ENCODE peak calls at places on chromosomes 6 and 20, in eight cellular contexts. One of them, this sample, is unnamed.

GRCh38 chr6:11366183-11366933 is 133.9 kb upstream of the NEDD9 start:
- ATAC-seq in HepG2: no peak
- ATAC-seq in K562: no peak
- ATAC-seq in upper lobe of left lung: peak; percentile 34
- ATAC-seq in Panc1: no peak
- ATAC-seq in GM23338: no peak
- ATAC-seq in GM12878: peak; percentile 86
- ATAC-seq in HCT116: no peak
- ATAC-seq in this sample: no peak

GRCh38 chr20:39009348-39009747 is 47.2 kb downstream of the DHX35 start:
- ATAC-seq in Panc1: no peak
- ATAC-seq in GM12878: no peak
- ATAC-seq in K562: no peak
- ATAC-seq in upper lobe of left lung: no peak
- ATAC-seq in HCT116: no peak
- ATAC-seq in GM23338: no peak
- ATAC-seq in HepG2: no peak
- ATAC-seq in this sample: no peak

GRCh38 chr6:71510057-71510713 is 221.6 kb downstream of the OGFRL1 start:
- ATAC-seq in upper lobe of left lung: peak; percentile 87
- ATAC-seq in GM12878: peak; percentile 77
- ATAC-seq in HCT116: peak; percentile 57
- ATAC-seq in GM23338: peak; percentile 83
- ATAC-seq in K562: no peak
- ATAC-seq in HepG2: no peak
- ATAC-seq in Panc1: peak; percentile 93
- ATAC-seq in this sample: peak; percentile 76

GRCh38 chr6:156131221-156131903 is 645.8 kb upstream of the ARID1B start:
- ATAC-seq in HCT116: no peak
- ATAC-seq in HepG2: no peak
- ATAC-seq in upper lobe of left lung: peak; percentile 74
- ATAC-seq in GM23338: no peak
- ATAC-seq in Panc1: no peak
- ATAC-seq in GM12878: peak; percentile 67
- ATAC-seq in K562: no peak
- ATAC-seq in this sample: peak; percentile 76

GRCh38 chr6:137967689-137968467 is 100.8 kb downstream of the TNFAIP3 start:
- ATAC-seq in GM12878: no peak
- ATAC-seq in HepG2: no peak
- ATAC-seq in upper lobe of left lung: peak; percentile 53
- ATAC-seq in GM23338: no peak
- ATAC-seq in HCT116: no peak
- ATAC-seq in Panc1: peak; percentile 17
- ATAC-seq in K562: peak; percentile 12
- ATAC-seq in this sample: no peak

GRCh38 chr6:6795396-6795795 is 206.9 kb downstream of the LY86 start:
- ATAC-seq in upper lobe of left lung: no peak
- ATAC-seq in Panc1: no peak
- ATAC-seq in K562: no peak
- ATAC-seq in HCT116: no peak
- ATAC-seq in GM12878: no peak
- ATAC-seq in HepG2: no peak
- ATAC-seq in GM23338: no peak
- ATAC-seq in this sample: no peak

GRCh38 chr6:154399097-154399496 is 42.5 kb upstream of the IPCEF1 start:
- ATAC-seq in HepG2: no peak
- ATAC-seq in upper lobe of left lung: no peak
- ATAC-seq in Panc1: no peak
- ATAC-seq in GM12878: no peak
- ATAC-seq in K562: no peak
- ATAC-seq in GM23338: no peak
- ATAC-seq in HCT116: no peak
- ATAC-seq in this sample: no peak

GRCh38 chr20:44123251-44123650 is 63.7 kb downstream of the JPH2 start:
- ATAC-seq in Panc1: peak; percentile 51
- ATAC-seq in upper lobe of left lung: no peak
- ATAC-seq in GM12878: no peak
- ATAC-seq in GM23338: peak; percentile 54
- ATAC-seq in HCT116: no peak
- ATAC-seq in HepG2: peak; percentile 25
- ATAC-seq in K562: no peak
- ATAC-seq in this sample: no peak

GRCh38 chr6:7175463-7175862 is 67.7 kb downstream of the RREB1 start:
- ATAC-seq in HepG2: no peak
- ATAC-seq in HCT116: no peak
- ATAC-seq in GM12878: no peak
- ATAC-seq in GM23338: peak; percentile 49
- ATAC-seq in K562: no peak
- ATAC-seq in upper lobe of left lung: no peak
- ATAC-seq in Panc1: no peak
- ATAC-seq in this sample: no peak

GRCh38 chr6:47335456-47335855 is 25.8 kb upstream of the TNFRSF21 start:
- ATAC-seq in K562: no peak
- ATAC-seq in HCT116: no peak
- ATAC-seq in GM12878: peak; percentile 84
- ATAC-seq in Panc1: no peak
- ATAC-seq in GM23338: no peak
- ATAC-seq in HepG2: no peak
- ATAC-seq in upper lobe of left lung: peak; percentile 61
- ATAC-seq in this sample: no peak

GRCh38 chr6:42367353-42368011 is 84.2 kb downstream of the TRERF1 start:
- ATAC-seq in upper lobe of left lung: peak; percentile 54
- ATAC-seq in GM12878: peak; percentile 92
- ATAC-seq in K562: peak; percentile 54
- ATAC-seq in HepG2: no peak
- ATAC-seq in GM23338: peak; percentile 37
- ATAC-seq in HCT116: no peak
- ATAC-seq in Panc1: no peak
- ATAC-seq in this sample: no peak

GRCh38 chr20:19850190-19850533 is 92.1 kb downstream of the RIN2 start:
- ATAC-seq in GM23338: peak; percentile 40
- ATAC-seq in K562: no peak
- ATAC-seq in upper lobe of left lung: peak; percentile 56
- ATAC-seq in HepG2: peak; percentile 38
- ATAC-seq in Panc1: no peak
- ATAC-seq in GM12878: no peak
- ATAC-seq in HCT116: no peak
- ATAC-seq in this sample: peak; percentile 70

GRCh38 chr6:90175627-90176538 is 120.8 kb downstream of the BACH2 start:
- ATAC-seq in GM12878: no peak
- ATAC-seq in HCT116: no peak
- ATAC-seq in Panc1: no peak
- ATAC-seq in K562: peak; percentile 42
- ATAC-seq in GM23338: peak; percentile 69
- ATAC-seq in HepG2: no peak
- ATAC-seq in upper lobe of left lung: peak; percentile 55
- ATAC-seq in this sample: no peak

GRCh38 chr20:51563597-51564332 is 21.2 kb upstream of the NFATC2 start:
- ATAC-seq in HCT116: peak; percentile 84
- ATAC-seq in Panc1: peak; percentile 74
- ATAC-seq in GM23338: peak; percentile 69
- ATAC-seq in HepG2: peak; percentile 71
- ATAC-seq in GM12878: peak; percentile 53
- ATAC-seq in upper lobe of left lung: peak; percentile 67
- ATAC-seq in K562: peak; percentile 96
- ATAC-seq in this sample: peak; percentile 36
- TF ChIP-seq POLR2AphosphoS5 in HCT116: no peak
- TF ChIP-seq POLR2AphosphoS5 in Panc1: no peak
- TF ChIP-seq POLR2AphosphoS5 in GM23338: no peak
- TF ChIP-seq POLR2AphosphoS5 in HepG2: no peak
- TF ChIP-seq POLR2AphosphoS5 in GM12878: no peak
- TF ChIP-seq POLR2AphosphoS5 in upper lobe of left lung: no peak
- TF ChIP-seq POLR2AphosphoS5 in K562: no peak
- TF ChIP-seq POLR2AphosphoS5 in this sample: no peak

GRCh38 chr6:33739611-33740010 is 7.1 kb downstream of the IP6K3 start:
- ATAC-seq in GM23338: no peak
- ATAC-seq in upper lobe of left lung: no peak
- ATAC-seq in HepG2: peak; percentile 31
- ATAC-seq in HCT116: no peak
- ATAC-seq in K562: peak; percentile 16
- ATAC-seq in Panc1: no peak
- ATAC-seq in GM12878: no peak
- ATAC-seq in this sample: no peak

GRCh38 chr6:33740204-33740608 is 6.5 kb downstream of the IP6K3 start:
- ATAC-seq in Panc1: no peak
- ATAC-seq in HepG2: peak; percentile 79
- ATAC-seq in HCT116: no peak
- ATAC-seq in upper lobe of left lung: no peak
- ATAC-seq in GM23338: no peak
- ATAC-seq in GM12878: no peak
- ATAC-seq in K562: peak; percentile 78
- ATAC-seq in this sample: no peak

GRCh38 chr6:33737267-33738026 is 9.3 kb downstream of the IP6K3 start:
- ATAC-seq in K562: no peak
- ATAC-seq in HepG2: no peak
- ATAC-seq in upper lobe of left lung: no peak
- ATAC-seq in GM12878: no peak
- ATAC-seq in Panc1: no peak
- ATAC-seq in GM23338: no peak
- ATAC-seq in HCT116: no peak
- ATAC-seq in this sample: no peak

GRCh38 chr6:33738879-33739278 is 7.8 kb downstream of the IP6K3 start:
- ATAC-seq in GM23338: no peak
- ATAC-seq in GM12878: no peak
- ATAC-seq in Panc1: no peak
- ATAC-seq in K562: no peak
- ATAC-seq in upper lobe of left lung: no peak
- ATAC-seq in HepG2: no peak
- ATAC-seq in HCT116: no peak
- ATAC-seq in this sample: no peak

DNA sequence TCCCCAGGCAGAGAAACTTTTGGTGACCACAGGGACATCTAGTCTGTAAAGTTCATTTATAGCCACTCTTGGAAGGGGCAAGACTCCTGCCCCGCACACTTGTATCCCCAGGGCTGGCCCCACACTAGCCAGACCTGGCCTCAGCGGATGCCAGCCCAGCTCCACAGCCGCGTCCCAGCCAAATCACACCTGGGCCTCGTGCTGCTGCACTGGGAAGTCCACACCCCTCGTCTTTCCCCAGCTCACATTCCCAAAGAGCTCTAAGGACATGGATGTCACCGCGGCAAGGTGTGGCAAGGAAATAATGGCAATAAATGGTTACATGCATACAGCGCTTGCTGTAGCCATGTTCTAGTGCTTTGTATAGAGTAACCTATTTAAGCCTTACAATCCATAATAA is 8.6 kb downstream of the IP6K3 start:
- ATAC-seq in K562: no peak
- ATAC-seq in Panc1: no peak
- ATAC-seq in HepG2: no peak
- ATAC-seq in upper lobe of left lung: no peak
- ATAC-seq in GM12878: no peak
- ATAC-seq in GM23338: no peak
- ATAC-seq in HCT116: no peak
- ATAC-seq in this sample: no peak
- H3K4me1 ChIP-seq in K562: peaks cover 12% of the 10 kb centered on the region
- H3K4me1 ChIP-seq in Panc1: no peaks in the 10 kb centered on the region
- H3K4me1 ChIP-seq in HepG2: peaks cover 22% of the 10 kb centered on the region
- H3K4me1 ChIP-seq in upper lobe of left lung: no peaks in the 10 kb centered on the region
- H3K4me1 ChIP-seq in GM12878: no peaks in the 10 kb centered on the region
- H3K4me1 ChIP-seq in GM23338: no peaks in the 10 kb centered on the region
- H3K4me1 ChIP-seq in HCT116: no peaks in the 10 kb centered on the region
- H3K4me1 ChIP-seq in this sample: no peaks in the 10 kb centered on the region

DNA sequence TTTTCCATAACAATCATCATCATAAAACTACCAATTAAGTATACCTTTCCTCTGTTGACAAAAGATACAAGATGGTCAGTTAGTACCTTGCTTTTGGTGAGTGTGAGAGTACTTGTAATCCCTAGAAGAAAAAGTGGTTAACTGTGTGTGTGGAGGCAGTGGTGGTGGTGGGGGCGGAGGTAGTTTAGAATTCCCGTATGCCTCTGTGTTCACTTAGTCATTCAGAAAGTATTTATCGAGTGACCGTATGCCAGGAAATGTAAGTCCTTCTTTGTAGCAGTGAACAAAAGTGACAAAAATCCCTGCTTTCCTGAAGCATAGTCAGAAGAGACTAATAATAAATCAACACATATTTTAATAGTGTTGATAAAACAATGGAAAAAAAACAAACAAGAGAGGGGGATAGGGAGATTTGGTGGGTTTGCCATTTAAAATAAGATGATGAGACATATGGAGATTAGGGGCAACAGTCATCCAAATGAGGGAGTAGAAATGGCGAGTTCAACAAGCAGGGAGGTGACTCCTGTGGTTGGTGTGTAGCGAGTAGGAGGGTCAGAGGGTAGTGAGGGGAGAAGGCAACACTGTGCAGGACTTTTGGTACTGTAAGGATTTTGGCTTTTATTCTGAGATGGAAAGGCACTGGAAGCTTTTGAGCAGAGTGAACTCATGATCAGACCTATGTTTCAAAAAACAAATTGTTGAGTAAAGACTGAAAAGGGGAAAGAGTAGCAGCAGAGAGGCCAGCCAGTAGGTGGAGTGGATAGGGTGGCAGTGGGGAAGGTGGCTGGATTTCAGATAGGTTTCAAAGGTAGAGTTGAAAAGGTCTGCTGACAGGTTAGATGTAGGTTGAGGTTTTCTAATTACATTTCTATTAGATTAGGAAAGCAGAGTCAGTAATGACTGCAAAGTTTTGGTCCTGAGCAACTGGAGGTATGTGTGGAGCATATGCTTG is 40.3 kb upstream of the SIM1 start:
- ATAC-seq in K562: peak; percentile 60
- ATAC-seq in GM12878: peak; percentile 50
- ATAC-seq in GM23338: peak; percentile 59
- ATAC-seq in Panc1: peak; percentile 97
- ATAC-seq in HepG2: peak; percentile 60
- ATAC-seq in HCT116: peak; percentile 90
- ATAC-seq in upper lobe of left lung: peak; percentile 75
- ATAC-seq in this sample: no peak
- TF ChIP-seq POLR2AphosphoS5 in K562: no peak
- TF ChIP-seq POLR2AphosphoS5 in GM12878: no peak
- TF ChIP-seq POLR2AphosphoS5 in GM23338: peak; percentile 10
- TF ChIP-seq POLR2AphosphoS5 in Panc1: no peak
- TF ChIP-seq POLR2AphosphoS5 in HepG2: no peak
- TF ChIP-seq POLR2AphosphoS5 in HCT116: no peak
- TF ChIP-seq POLR2AphosphoS5 in upper lobe of left lung: no peak
- TF ChIP-seq POLR2AphosphoS5 in this sample: no peak

DNA sequence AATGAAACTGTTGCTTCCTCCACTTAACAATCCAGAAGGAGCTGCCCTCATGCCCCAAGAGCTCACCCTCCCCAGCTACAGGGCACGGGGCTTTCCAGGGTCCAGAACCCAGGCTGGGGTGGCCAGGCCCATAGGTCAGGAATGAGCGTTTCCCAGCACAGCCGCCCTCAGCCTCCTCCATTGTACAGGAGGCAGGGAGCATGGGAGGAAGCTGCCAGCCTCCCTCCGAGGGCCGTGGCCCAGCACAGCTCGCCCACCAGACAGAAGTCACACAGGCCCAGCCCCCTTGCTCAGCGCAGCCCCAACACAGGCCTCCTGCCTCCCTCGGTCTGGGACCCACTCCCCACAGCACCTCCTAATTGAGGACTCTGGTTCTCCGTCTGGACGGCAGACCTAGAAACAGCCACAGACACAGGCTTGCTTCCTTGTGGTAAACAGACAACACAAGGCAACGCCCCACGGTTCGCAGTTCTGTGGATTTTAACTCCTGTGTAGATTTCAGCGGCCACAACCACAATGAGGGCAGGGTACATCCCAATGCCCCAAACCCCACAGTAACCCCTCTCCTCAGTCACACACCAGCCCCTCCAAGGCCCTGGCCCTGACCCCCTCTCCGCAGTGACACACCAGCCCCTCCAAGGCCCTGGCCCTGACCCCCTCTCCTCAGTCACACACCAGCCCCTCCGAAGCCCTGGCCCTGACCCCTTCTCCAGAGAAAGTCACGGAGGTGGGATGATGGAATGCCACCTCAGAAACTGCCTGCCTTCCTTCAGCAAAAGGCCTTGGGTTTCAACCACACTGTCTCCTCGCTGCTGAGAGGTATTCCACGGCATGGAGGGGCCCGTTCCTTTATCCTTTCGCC is 173.5 kb downstream of the DLL1 start:
- ATAC-seq in upper lobe of left lung: peak; percentile 23
- ATAC-seq in Panc1: peak; percentile 58
- ATAC-seq in K562: no peak
- ATAC-seq in HCT116: no peak
- ATAC-seq in HepG2: peak; percentile 51
- ATAC-seq in GM12878: no peak
- ATAC-seq in GM23338: no peak
- ATAC-seq in this sample: no peak
- H3K4me1 ChIP-seq in upper lobe of left lung: no peaks in the 10 kb centered on the region
- H3K4me1 ChIP-seq in Panc1: no peaks in the 10 kb centered on the region
- H3K4me1 ChIP-seq in K562: peaks cover 2% of the 10 kb centered on the region
- H3K4me1 ChIP-seq in HCT116: no peaks in the 10 kb centered on the region
- H3K4me1 ChIP-seq in HepG2: no peaks in the 10 kb centered on the region
- H3K4me1 ChIP-seq in GM12878: no peaks in the 10 kb centered on the region
- H3K4me1 ChIP-seq in GM23338: no peaks in the 10 kb centered on the region
- H3K4me1 ChIP-seq in this sample: no peaks in the 10 kb centered on the region